ENCODE peak calls at places on chromosome 11, in nine cellular contexts. U is OCI-LY7, R is upper lobe of right lung, Q is ascending aorta, Z is suprapubic skin, D is cardiac fibroblast, H is dorsolateral prefrontal cortex, G is transverse colon, V is Caco-2. Y is an unnamed sample.

GRCh38 chr11:112513417-112513816 is 252.8 kb upstream of the PLET1 start:
- DNase-seq in G (no peak), D (no peak), Z (no peak), R (no peak), U (no peak), V (no peak), H (no peak), Q (no peak), Y (no peak)

GRCh38 chr11:77095551-77096490 is 6.8 kb upstream of the OMP start:
- DNase-seq in U (no peak), G (peak; percentile 91), V (no peak), H (no peak), D (no peak), R (peak; percentile 57), Q (no peak), Z (peak; percentile 50), Y (no peak)

GRCh38 chr11:93743316-93743715 is 1.8 kb downstream of the C11orf54 start:
- DNase-seq in G (peak; percentile 14), R (no peak), Q (no peak), Z (no peak), V (no peak), U (no peak), D (no peak), H (no peak), Y (no peak)

GRCh38 chr11:1837171-1838076 is 1.4 kb upstream of the TNNI2 start:
- DNase-seq in U (peak; percentile 88), D (peak; percentile 78), Q (no peak), Z (no peak), H (peak; percentile 42), G (peak; percentile 76), V (peak; percentile 76), R (peak; percentile 83), Y (no peak)

GRCh38 chr11:104490182-104490581 is 326.2 kb upstream of the PDGFD start:
- DNase-seq in Q (no peak), G (no peak), Z (no peak), R (no peak), H (no peak), U (no peak), V (no peak), D (no peak), Y (no peak)

GRCh38 chr11:34468209-34468841 is 29.6 kb downstream of the CAT start:
- DNase-seq in G (peak; percentile 13), D (peak; percentile 31), H (no peak), Q (no peak), Z (no peak), R (no peak), V (peak; percentile 53), U (peak; percentile 23), Y (peak; percentile 6)

GRCh38 chr11:65560555-65561418 is 2.6 kb upstream of the LTBP3 start:
- DNase-seq in Q (peak; percentile 84), Z (no peak), R (no peak), H (peak; percentile 65), D (peak; percentile 76), U (no peak), G (peak; percentile 54), V (peak; percentile 50), Y (no peak)

GRCh38 chr11:70524096-70524922 is 126.0 kb downstream of the CTTN start:
- DNase-seq in G (no peak), V (no peak), D (peak; percentile 22), R (peak; percentile 43), Q (no peak), Z (no peak), U (no peak), H (no peak), Y (no peak)

GRCh38 chr11:18526130-18526520 is 617 bp downstream of the TSG101 start:
- DNase-seq in H (no peak), Q (no peak), V (no peak), U (no peak), D (no peak), Z (no peak), G (no peak), R (no peak), Y (no peak)

GRCh38 chr11:30131535-30131934 is 99.3 kb upstream of the FSHB start:
- DNase-seq in G (no peak), R (no peak), U (no peak), Q (no peak), D (no peak), Z (no peak), V (no peak), H (no peak), Y (no peak)

GRCh38 chr11:47186937-47187681 is 875 bp upstream of the PACSIN3 start:
- DNase-seq in Q (peak; percentile 84), R (peak; percentile 75), U (no peak), Z (no peak), G (peak; percentile 51), D (peak; percentile 44), H (peak; percentile 59), V (peak; percentile 81), Y (no peak)

GRCh38 chr11:1934326-1935155 is 12.6 kb upstream of the MRPL23 start:
- DNase-seq in R (no peak), U (no peak), Z (peak; percentile 55), Q (no peak), V (peak; percentile 34), G (no peak), D (no peak), H (no peak), Y (no peak)

GRCh38 chr11:60345489-60345888 is 18.4 kb downstream of the MS4A6E start:
- DNase-seq in G (peak; percentile 37), Q (no peak), U (peak; percentile 59), R (no peak), Z (no peak), D (no peak), H (peak; percentile 10), V (no peak), Y (no peak)

GRCh38 chr11:23865341-23865975 is 631.4 kb upstream of the LUZP2 start:
- DNase-seq in D (no peak), Z (no peak), U (no peak), H (no peak), Q (no peak), G (no peak), R (no peak), V (no peak), Y (no peak)

GRCh38 chr11:63609536-63609935 is 4.7 kb downstream of the PLAAT3 start:
- DNase-seq in H (peak; percentile 53), R (no peak), D (peak; percentile 32), Z (peak; percentile 48), V (no peak), G (peak; percentile 59), Q (peak; percentile 57), U (no peak), Y (no peak)

GRCh38 chr11:63611395-63611747 is 2.9 kb downstream of the PLAAT3 start:
- DNase-seq in R (no peak), H (no peak), Q (no peak), U (no peak), D (no peak), G (no peak), V (no peak), Z (no peak), Y (no peak)

GRCh38 chr11:63610604-63611394 is 3.4 kb downstream of the PLAAT3 start:
- DNase-seq in D (peak; percentile 18), R (no peak), H (no peak), U (no peak), V (no peak), Z (peak; percentile 28), Q (no peak), G (no peak), Y (no peak)

GRCh38 chr11:63609971-63610580 is 4.2 kb downstream of the PLAAT3 start:
- DNase-seq in U (no peak), Q (no peak), R (no peak), Z (peak; percentile 40), G (no peak), V (no peak), D (no peak), H (no peak), Y (no peak)

GRCh38 chr11:63608353-63609345 is 5.6 kb downstream of the PLAAT3 start:
- DNase-seq in V (no peak), H (no peak), R (no peak), Q (peak; percentile 19), Z (peak; percentile 40), G (no peak), D (peak; percentile 72), U (no peak), Y (peak; percentile 59)
- TF ChIP-seq CTCF in V (no peak), H (no peak), R (no peak), Q (no peak), Z (no peak), G (no peak), D (no peak), U (no peak), Y (no peak)

GRCh38 chr11:58902881-58903280 is 36.4 kb upstream of the GLYATL1 start:
- DNase-seq in U (no peak), Z (no peak), R (no peak), H (no peak), G (no peak), V (no peak), Q (no peak), D (no peak), Y (no peak)

GRCh38 chr11:58905141-58905715 is 34.1 kb upstream of the GLYATL1 start:
- DNase-seq in Z (no peak), U (no peak), H (peak; percentile 45), R (no peak), V (no peak), D (peak; percentile 38), Q (no peak), G (no peak), Y (no peak)

GRCh38 chr11:58900479-58901420 is 38.5 kb upstream of the GLYATL1 start:
- DNase-seq in H (peak; percentile 52), Z (peak; percentile 74), R (peak; percentile 85), D (peak; percentile 76), U (peak; percentile 30), V (peak; percentile 90), G (peak; percentile 82), Q (no peak), Y (peak; percentile 58)

GRCh38 chr11:58907780-58908179 is 31.5 kb upstream of the GLYATL1 start:
- DNase-seq in Z (no peak), G (no peak), Q (no peak), D (no peak), U (peak; percentile 8), V (no peak), H (no peak), R (no peak), Y (no peak)

GRCh38 chr11:58905716-58906547 is 33.4 kb upstream of the GLYATL1 start:
- DNase-seq in Z (no peak), R (no peak), U (no peak), Q (no peak), G (peak; percentile 50), D (peak; percentile 88), H (peak; percentile 68), V (no peak), Y (no peak)
- H3K4me3 ChIP-seq in Z (peak overlapping the region; percentile 46), R (no peak overlapping the region), U (no peak overlapping the region), Q (peak overlapping the region; percentile 40), G (no peak overlapping the region), D (peak overlapping the region; percentile 50), H (peak overlapping the region; percentile 64), V (no peak overlapping the region), Y (peak overlapping the region; percentile 69)

GRCh38 chr11:125942276-125942611 is 3.6 kb upstream of the VSIG10L2 start:
- DNase-seq in H (no peak), G (no peak), D (no peak), Z (no peak), U (no peak), R (no peak), V (no peak), Q (no peak), Y (no peak)
- TF ChIP-seq CTCF in H (peak; percentile 5), G (peak; percentile 16), D (no peak), Z (no peak), U (peak; percentile 59), R (no peak), V (no peak), Q (no peak), Y (no peak)

DNA sequence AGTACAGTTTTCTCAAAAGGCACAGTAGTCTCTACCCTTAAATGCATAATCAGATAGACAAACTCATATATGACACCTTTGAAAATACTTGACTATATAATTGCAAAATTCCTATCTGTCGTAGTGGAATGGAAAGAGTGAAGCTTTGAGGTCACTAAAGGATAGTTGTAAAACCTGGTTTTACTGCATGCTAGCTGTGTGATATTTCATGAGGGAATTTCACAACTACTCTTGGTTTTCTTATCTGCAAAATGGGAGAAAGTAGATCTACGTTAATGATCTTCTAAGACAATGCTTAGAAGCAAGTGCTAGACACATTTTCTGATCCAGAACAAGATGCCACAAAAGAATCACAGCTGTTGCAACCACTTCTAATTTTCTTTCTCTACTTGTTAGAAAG is 332.2 kb downstream of the AASDHPPT start:
- DNase-seq in G (no peak), R (no peak), Z (no peak), V (no peak), D (no peak), H (no peak), U (no peak), Q (no peak), Y (no peak)
- H3K4me3 ChIP-seq in G (no peak overlapping the region), R (no peak overlapping the region), Z (no peak overlapping the region), V (no peak overlapping the region), D (no peak overlapping the region), H (no peak overlapping the region), U (no peak overlapping the region), Q (no peak overlapping the region), Y (no peak overlapping the region)

Y was measured in epithelial cell of proximal tubule.